ENCODE peak calls at places on chromosomes 5 and 9, in nine cellular contexts. R is neural progenitor cell, Z is stomach, M is MM.1S, W is A549, N is left ventricle myocardium inferior, B is cardiac muscle cell, I is ovary, X is psoas muscle. U is an unnamed sample. For H3K9me3 and H3K4me1, the result is how much of the 10 kb centered on the place peaks cover.

GRCh38 chr5:169637856-169638190 is 748 bp downstream of the DOCK2 start:
- DNase-seq in R (no peak), Z (peak), M (peak), W (no peak), N (peak), B (no peak), I (no peak), X (no peak), U (peak)

GRCh38 chr9:135727257-135727875 is 25.4 kb downstream of the KCNT1 start:
- DNase-seq in R (no peak), Z (no peak), M (no peak), W (no peak), N (no peak), B (no peak), I (no peak), X (no peak), U (no peak)

GRCh38 chr5:154047324-154047723 is 8.6 kb downstream of the MFAP3 start:
- DNase-seq in R (no peak), Z (no peak), M (no peak), W (no peak), N (no peak), B (no peak), I (no peak), X (no peak), U (no peak)

GRCh38 chr5:88778736-88779135 is 104.2 kb downstream of the MEF2C start:
- DNase-seq in R (no peak), Z (no peak), M (no peak), W (no peak), N (peak), B (no peak), I (no peak), X (no peak), U (no peak)

GRCh38 chr9:131500377-131500776 is 2.3 kb upstream of the POMT1 start:
- DNase-seq in R (no peak), Z (no peak), M (peak), W (no peak), N (no peak), B (no peak), I (no peak), X (no peak), U (peak)

GRCh38 chr5:150485770-150486401 is 22.0 kb upstream of the NDST1 start:
- DNase-seq in R (peak), Z (peak), M (no peak), W (peak), N (peak), B (peak), I (peak), X (peak), U (peak)

GRCh38 chr9:91886433-91887031 is 63.5 kb downstream of the ROR2 start:
- DNase-seq in R (peak), Z (no peak), M (no peak), W (no peak), N (no peak), B (no peak), I (no peak), X (no peak), U (no peak)

GRCh38 chr5:91318727-91319126 is 64.4 kb downstream of the ARRDC3 start:
- DNase-seq in R (no peak), Z (no peak), M (no peak), W (no peak), N (no peak), B (no peak), I (no peak), X (no peak), U (no peak)

GRCh38 chr9:91160599-91161464 is 200.9 kb downstream of the AUH start:
- DNase-seq in R (no peak), Z (no peak), M (no peak), W (no peak), N (no peak), B (no peak), I (no peak), X (no peak), U (no peak)

GRCh38 chr5:36403601-36404311 is 102.1 kb upstream of the RANBP3L start:
- DNase-seq in R (no peak), Z (no peak), M (no peak), W (no peak), N (peak), B (peak), I (peak), X (peak), U (no peak)

GRCh38 chr5:143576721-143577484 is 173.4 kb upstream of the NR3C1 start:
- DNase-seq in R (no peak), Z (no peak), M (no peak), W (no peak), N (no peak), B (peak), I (no peak), X (no peak), U (no peak)

GRCh38 chr5:108788142-108788541 is 40.4 kb downstream of the FER start:
- DNase-seq in R (no peak), Z (peak), M (no peak), W (no peak), N (peak), B (no peak), I (no peak), X (peak), U (no peak)

GRCh38 chr5:124408738-124409453 is 337.5 kb downstream of the ZNF608 start:
- DNase-seq in R (peak), Z (no peak), M (no peak), W (no peak), N (no peak), B (peak), I (no peak), X (no peak), U (no peak)

GRCh38 chr5:124654418-124654817 is 92.0 kb downstream of the ZNF608 start:
- DNase-seq in R (no peak), Z (no peak), M (no peak), W (no peak), N (no peak), B (no peak), I (no peak), X (no peak), U (no peak)

GRCh38 chr5:1285883-1286291 is 9.0 kb downstream of the TERT start:
- DNase-seq in R (no peak), Z (no peak), M (no peak), W (no peak), N (no peak), B (no peak), I (no peak), X (no peak), U (no peak)

GRCh38 chr5:53194086-53194485 is 84.5 kb upstream of the MOCS2 start:
- DNase-seq in R (no peak), Z (no peak), M (no peak), W (no peak), N (no peak), B (no peak), I (no peak), X (no peak), U (no peak)

GRCh38 chr9:31089822-31090221 is 1294.6 kb upstream of the ACO1 start:
- DNase-seq in R (no peak), Z (no peak), M (no peak), W (no peak), N (no peak), B (peak), I (no peak), X (no peak), U (no peak)

GRCh38 chr9:136029556-136029955 is 65.5 kb downstream of the NACC2 start:
- DNase-seq in R (no peak), Z (no peak), M (no peak), W (no peak), N (no peak), B (no peak), I (no peak), X (no peak), U (no peak)

GRCh38 chr9:130868230-130868629 is 28.4 kb downstream of the QRFP start:
- DNase-seq in R (no peak), Z (no peak), M (no peak), W (no peak), N (no peak), B (no peak), I (no peak), X (no peak), U (no peak)

GRCh38 chr9:105023788-105024187 is 95.8 kb upstream of the ABCA1 start:
- DNase-seq in R (no peak), Z (no peak), M (no peak), W (no peak), N (no peak), B (no peak), I (no peak), X (no peak), U (no peak)

GRCh38 chr9:94577036-94577435 is 16.6 kb downstream of the FBP2 start:
- DNase-seq in R (no peak), Z (no peak), M (no peak), W (no peak), N (no peak), B (no peak), I (no peak), X (no peak), U (peak)

GRCh38 chr9:127977877-127978647 is 2.7 kb downstream of the EEIG1 start:
- DNase-seq in R (peak), Z (peak), M (peak), W (peak), N (peak), B (peak), I (peak), X (peak), U (peak)

GRCh38 chr5:110289213-110289810 is 437.2 kb downstream of the TMEM232 start:
- DNase-seq in R (no peak), Z (no peak), M (no peak), W (no peak), N (no peak), B (no peak), I (no peak), X (no peak), U (no peak)
- H3K9me3 ChIP-seq in R (under half), Z (under half), M (under half), W (under half), N (under half), B (under half), I (under half), X (under half), U (under half)

GRCh38 chr5:68217476-68217984 is 2.0 kb downstream of the PIK3R1 start:
- DNase-seq in R (peak), Z (no peak), M (no peak), W (no peak), N (no peak), B (peak), I (peak), X (no peak), U (no peak)
- H3K4me3 ChIP-seq in R (peak), Z (peak), M (peak), W (peak), N (peak), B (peak), I (peak), X (peak), U (peak)

GRCh38 chr5:113869611-113870010 is 356.1 kb downstream of the YTHDC2 start:
- DNase-seq in R (no peak), Z (no peak), M (no peak), W (no peak), N (no peak), B (no peak), I (no peak), X (no peak), U (no peak)

GRCh38 chr5:113866763-113867162 is 353.3 kb downstream of the YTHDC2 start:
- DNase-seq in R (no peak), Z (no peak), M (peak), W (no peak), N (no peak), B (no peak), I (no peak), X (no peak), U (no peak)

GRCh38 chr5:113871972-113872371 is 358.5 kb downstream of the YTHDC2 start:
- DNase-seq in R (no peak), Z (no peak), M (no peak), W (no peak), N (no peak), B (no peak), I (no peak), X (no peak), U (no peak)
- H3K4me1 ChIP-seq in R (under half), Z (under half), M (under half), W (under half), N (under half), B (under half), I (under half), X (under half), U (under half)

GRCh38 chr9:40909821-40910220 is 218.7 kb downstream of the FOXD4L6 start:
- DNase-seq in R (no peak), Z (no peak), M (no peak), W (no peak), N (no peak), B (no peak), I (no peak), X (no peak), U (no peak)

GRCh38 chr9:40913928-40914673 is 214.4 kb downstream of the FOXD4L6 start:
- DNase-seq in R (no peak), Z (no peak), M (no peak), W (no peak), N (no peak), B (no peak), I (no peak), X (no peak), U (no peak)

GRCh38 chr9:40913096-40913719 is 215.3 kb downstream of the FOXD4L6 start:
- DNase-seq in R (no peak), Z (no peak), M (no peak), W (no peak), N (no peak), B (no peak), I (no peak), X (no peak), U (no peak)

GRCh38 chr9:40914772-40915659 is 213.5 kb downstream of the FOXD4L6 start:
- DNase-seq in R (no peak), Z (no peak), M (no peak), W (no peak), N (no peak), B (no peak), I (no peak), X (no peak), U (no peak)

DNA sequence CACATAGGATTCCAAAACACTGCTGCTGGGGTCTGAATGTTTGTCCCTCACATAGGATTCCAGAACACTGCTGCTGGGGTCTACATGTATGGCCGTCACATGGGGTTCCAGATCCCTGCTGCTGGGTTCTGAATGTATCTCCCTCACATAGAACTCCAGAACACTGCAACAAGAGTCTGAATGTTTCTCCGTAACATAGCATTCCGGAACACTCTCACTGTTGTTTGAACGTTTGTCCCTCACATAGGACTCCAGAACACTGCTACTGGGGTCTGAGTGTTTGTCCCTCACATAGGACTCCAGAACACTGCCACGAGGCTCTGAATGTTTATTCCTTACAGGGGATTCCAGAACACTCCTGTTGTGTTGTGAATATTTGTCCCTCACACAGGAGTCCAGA is 216.8 kb downstream of the FOXD4L6 start:
- DNase-seq in R (no peak), Z (no peak), M (no peak), W (no peak), N (no peak), B (no peak), I (no peak), X (no peak), U (no peak)
- H3K9me3 ChIP-seq in R (half or more), Z (half or more), M (under half), W (half or more), N (half or more), B (under half), I (half or more), X (half or more), U (under half)

GRCh38 chr5:96247733-96248132 is 185.3 kb downstream of the PCSK1 start:
- DNase-seq in R (no peak), Z (peak), M (no peak), W (no peak), N (no peak), B (no peak), I (no peak), X (no peak), U (no peak)
- H3K4me3 ChIP-seq in R (no peak), Z (no peak), M (no peak), W (no peak), N (peak), B (no peak), I (no peak), X (no peak), U (no peak)

DNA sequence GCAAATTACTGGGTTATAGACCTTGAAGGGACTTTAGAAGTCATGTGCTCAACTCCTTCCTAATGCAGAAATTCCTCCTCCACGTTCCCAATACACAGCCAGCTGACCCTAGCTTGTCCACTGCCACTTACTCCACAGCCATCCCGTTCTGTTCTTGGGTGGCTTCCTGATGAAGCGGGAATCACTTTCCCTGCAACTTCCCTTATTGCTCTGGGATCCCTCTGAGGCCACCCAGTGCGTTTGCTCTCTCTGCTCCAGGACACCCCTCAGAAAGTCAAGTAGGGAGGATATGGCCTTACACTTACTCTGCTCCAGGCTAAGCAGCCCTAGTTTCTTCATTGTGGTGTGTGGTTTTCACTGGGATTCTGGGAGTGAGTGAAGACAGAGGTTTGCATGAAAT is 55.5 kb downstream of the GALNT12 start:
- DNase-seq in R (no peak), Z (no peak), M (no peak), W (no peak), N (no peak), B (no peak), I (no peak), X (no peak), U (no peak)
- H3K4me1 ChIP-seq in R (under half), Z (under half), M (under half), W (under half), N (half or more), B (under half), I (under half), X (under half), U (under half)

GRCh38 chr9:22863106-22863505 is 416.5 kb downstream of the DMRTA1 start:
- DNase-seq in R (peak), Z (no peak), M (no peak), W (no peak), N (no peak), B (no peak), I (no peak), X (peak), U (no peak)

GRCh38 chr9:22863736-22864135 is 417.1 kb downstream of the DMRTA1 start:
- DNase-seq in R (peak), Z (no peak), M (no peak), W (no peak), N (no peak), B (no peak), I (no peak), X (peak), U (no peak)
- H3K9me3 ChIP-seq in R (under half), Z (under half), M (under half), W (under half), N (under half), B (under half), I (under half), X (under half), U (under half)

GRCh38 chr5:135442387-135443256 is 4.5 kb downstream of the DCANP1 start:
- DNase-seq in R (peak), Z (no peak), M (no peak), W (no peak), N (no peak), B (no peak), I (no peak), X (no peak), U (no peak)
- H3K4me3 ChIP-seq in R (no peak), Z (no peak), M (no peak), W (no peak), N (no peak), B (no peak), I (no peak), X (no peak), U (no peak)

U was measured in small intestine.